ENCODE peak calls at places on chromosomes 6 and 20, in five cellular contexts. W is body of pancreas, R is A172, S is thyroid gland, E is psoas muscle. V is an unnamed sample.

GRCh38 chr6:18183736-18184135 is 28.5 kb downstream of the KDM1B start:
- DNase-seq in S (no peak), R (no peak), W (no peak), E (no peak), V (peak)

GRCh38 chr6:23349521-23350147 is 776.4 kb upstream of the NRSN1 start:
- DNase-seq in S (no peak), R (peak), E (no peak), W (no peak), V (peak)

GRCh38 chr6:33896391-33897192 is 92.8 kb upstream of the MLN start:
- DNase-seq in E (peak), S (no peak), R (no peak), W (no peak), V (no peak)

GRCh38 chr6:16477367-16478149 is 239.2 kb downstream of the GMPR start:
- DNase-seq in E (peak), S (peak), W (peak), R (no peak), V (no peak)

GRCh38 chr20:31517373-31517772 is 3.1 kb downstream of the HM13 start:
- DNase-seq in S (peak), W (peak), E (peak), R (peak), V (peak)

GRCh38 chr20:19045366-19045765 is 167.1 kb upstream of the SLC24A3 start:
- DNase-seq in R (no peak), W (no peak), S (no peak), E (no peak), V (no peak)

GRCh38 chr6:55918639-55919038 is 43.2 kb upstream of the BMP5 start:
- DNase-seq in E (no peak), R (peak), S (no peak), W (no peak), V (no peak)

GRCh38 chr20:57179265-57179664 is 87.2 kb downstream of the BMP7 start:
- DNase-seq in W (no peak), R (no peak), E (peak), S (no peak), V (no peak)

GRCh38 chr6:81777586-81778268 is 25.2 kb upstream of the TENT5A start:
- DNase-seq in S (no peak), R (no peak), W (no peak), E (no peak), V (no peak)

GRCh38 chr6:157823001-157823522 is at the start of gene SNX9:
- DNase-seq in E (peak), S (peak), R (peak), W (peak), V (peak)

GRCh38 chr6:28357036-28357435 is 7.3 kb downstream of the ZKSCAN3 start:
- DNase-seq in E (no peak), R (no peak), S (no peak), W (no peak), V (no peak)

V was measured in LNCaP clone FGC.